ENCODE peak calls at places on chromosomes 2 and 18, in nine cellular contexts. C, V, Y, E, D, I, Q, G and K are unnamed samples. For H3K9me3, the result is how much of the 10 kb centered on the place peaks cover.

GRCh38 chr2:136713739-136714138 is 51.6 kb upstream of the THSD7B start:
- DNase-seq in I (no peak), E (no peak), G (no peak), Y (no peak), D (no peak), C (no peak), V (no peak), Q (no peak), K (no peak)

GRCh38 chr2:241211276-241211675 is 22.8 kb downstream of the ANO7 start:
- DNase-seq in D (no peak), E (no peak), C (no peak), G (no peak), Y (no peak), I (no peak), V (no peak), Q (no peak), K (peak)

GRCh38 chr2:239225456-239225855 is 175.4 kb downstream of the HDAC4 start:
- DNase-seq in E (peak), G (no peak), V (no peak), Q (no peak), I (no peak), C (no peak), Y (no peak), D (no peak), K (no peak)

GRCh38 chr2:120907822-120908221 is 172.2 kb downstream of the GLI2 start:
- DNase-seq in E (no peak), V (no peak), I (peak), Y (no peak), G (no peak), Q (no peak), C (no peak), D (no peak), K (no peak)

GRCh38 chr2:33405180-33406105 is 71.0 kb upstream of the RASGRP3 start:
- DNase-seq in I (no peak), D (no peak), C (no peak), V (no peak), G (no peak), E (no peak), Q (no peak), Y (no peak), K (no peak)

GRCh38 chr2:54497738-54498680 is 41.9 kb downstream of the SPTBN1 start:
- DNase-seq in G (no peak), E (no peak), D (peak), C (peak), I (peak), Y (no peak), Q (no peak), V (peak), K (peak)

GRCh38 chr2:129984426-129984825 is 5.0 kb downstream of the RAB6C start:
- DNase-seq in Q (no peak), D (no peak), C (no peak), G (no peak), E (no peak), I (no peak), V (no peak), Y (no peak), K (no peak)

GRCh38 chr2:2664989-2665833 is 334.1 kb upstream of the MYT1L start:
- DNase-seq in V (no peak), G (peak), E (peak), I (peak), D (no peak), Q (no peak), Y (no peak), C (no peak), K (no peak)

GRCh38 chr18:49321800-49322461 is 138.5 kb downstream of the DYM start:
- DNase-seq in E (no peak), G (no peak), Y (no peak), V (no peak), I (no peak), C (no peak), Q (no peak), D (no peak), K (no peak)

GRCh38 chr2:221969087-221969829 is 329.5 kb downstream of the PAX3 start:
- DNase-seq in Q (peak), I (peak), D (no peak), G (no peak), E (no peak), C (no peak), Y (no peak), V (peak), K (no peak)

GRCh38 chr2:94880507-94880906 is 9.3 kb downstream of the TEKT4 start:
- DNase-seq in C (no peak), E (peak), I (no peak), D (no peak), Y (peak), V (no peak), Q (no peak), G (no peak), K (no peak)

GRCh38 chr18:47531759-47532158 is 280.3 kb upstream of the SKOR2 start:
- DNase-seq in D (no peak), C (no peak), Q (no peak), V (no peak), I (no peak), E (no peak), Y (no peak), G (no peak), K (peak)

GRCh38 chr2:227248876-227249275 is 76.2 kb upstream of the MFF start:
- DNase-seq in D (no peak), Y (no peak), V (no peak), C (no peak), G (no peak), E (no peak), I (no peak), Q (no peak), K (no peak)

GRCh38 chr2:32678825-32679224 is 51.0 kb downstream of the TTC27 start:
- DNase-seq in D (no peak), Q (no peak), G (no peak), I (peak), Y (no peak), C (no peak), V (no peak), E (no peak), K (no peak)

GRCh38 chr2:198065327-198065726 is 260.9 kb downstream of the PLCL1 start:
- DNase-seq in D (no peak), Q (no peak), V (no peak), Y (no peak), C (no peak), G (no peak), I (no peak), E (no peak), K (no peak)

GRCh38 chr18:68560128-68560527 is 154.8 kb downstream of the TMX3 start:
- DNase-seq in D (no peak), I (no peak), E (no peak), G (no peak), Q (no peak), C (no peak), V (no peak), Y (no peak), K (no peak)

GRCh38 chr18:12782521-12782920 is 79.7 kb downstream of the PSMG2 start:
- DNase-seq in G (no peak), E (peak), Y (no peak), I (no peak), Q (no peak), D (no peak), V (no peak), C (no peak), K (no peak)

GRCh38 chr2:239630618-239631286 is 229.9 kb upstream of the HDAC4 start:
- DNase-seq in Y (no peak), Q (peak), G (peak), C (no peak), I (peak), E (no peak), D (no peak), V (peak), K (no peak)

GRCh38 chr2:177529166-177529565 is 136.6 kb downstream of the AGPS start:
- DNase-seq in G (no peak), D (no peak), Y (no peak), C (no peak), V (no peak), E (no peak), I (no peak), Q (no peak), K (peak)

GRCh38 chr2:8984855-8985254 is 18.6 kb downstream of the MBOAT2 start:
- DNase-seq in I (no peak), D (no peak), E (no peak), G (no peak), V (no peak), Q (no peak), C (no peak), Y (no peak), K (no peak)

GRCh38 chr2:181140414-181140813 is 160.0 kb downstream of the UBE2E3 start:
- DNase-seq in C (no peak), D (no peak), V (no peak), I (no peak), Q (peak), G (no peak), E (no peak), Y (no peak), K (no peak)

GRCh38 chr2:168583710-168584521 is 127.8 kb downstream of the CERS6 start:
- DNase-seq in G (no peak), D (no peak), C (no peak), E (no peak), I (peak), Q (peak), Y (no peak), V (peak), K (no peak)

GRCh38 chr2:8481463-8482009 is 200.3 kb upstream of the ID2 start:
- DNase-seq in Y (no peak), D (no peak), G (no peak), V (no peak), I (no peak), C (no peak), E (no peak), Q (no peak), K (no peak)

GRCh38 chr18:13613591-13614317 is 112.6 kb downstream of the FAM210A start:
- DNase-seq in D (no peak), I (no peak), Q (no peak), Y (no peak), C (no peak), E (peak), G (no peak), V (no peak), K (no peak)

GRCh38 chr18:3652380-3653262 is 202.6 kb downstream of the TGIF1 start:
- DNase-seq in Q (no peak), Y (no peak), E (no peak), V (peak), I (peak), D (peak), C (peak), G (peak), K (peak)

GRCh38 chr2:149924028-149924427 is 336.5 kb upstream of the MMADHC start:
- DNase-seq in Q (no peak), G (no peak), C (no peak), Y (no peak), I (peak), V (no peak), E (no peak), D (no peak), K (no peak)

GRCh38 chr2:72082021-72082739 is 65.5 kb downstream of the CYP26B1 start:
- DNase-seq in G (no peak), Q (no peak), D (no peak), E (no peak), I (no peak), C (no peak), Y (no peak), V (no peak), K (no peak)

GRCh38 chr18:43160509-43160908 is 45.0 kb upstream of the RIT2 start:
- DNase-seq in I (no peak), C (no peak), E (no peak), D (no peak), G (no peak), Y (no peak), V (no peak), Q (no peak), K (no peak)

GRCh38 chr2:70977605-70978205 is 725 bp upstream of the ANKRD53 start:
- DNase-seq in Y (no peak), D (no peak), I (no peak), Q (peak), E (peak), C (no peak), V (peak), G (peak), K (no peak)

GRCh38 chr2:56224316-56224715 is 40.5 kb downstream of the CCDC85A start:
- DNase-seq in C (no peak), G (no peak), Y (no peak), Q (no peak), D (no peak), I (no peak), V (no peak), E (no peak), K (no peak)

GRCh38 chr2:27072950-27073349 is 1.5 kb upstream of the OST4 start:
- DNase-seq in G (no peak), Q (no peak), I (no peak), C (no peak), E (no peak), Y (no peak), V (no peak), D (no peak), K (no peak)

GRCh38 chr2:27073782-27074181 is 2.3 kb upstream of the OST4 start:
- DNase-seq in C (no peak), G (no peak), Q (no peak), I (no peak), V (no peak), D (peak), Y (no peak), E (peak), K (no peak)

GRCh38 chr2:27076323-27076722 is 2.1 kb upstream of the EMILIN1 start:
- DNase-seq in C (no peak), V (no peak), I (peak), G (no peak), Y (no peak), D (no peak), Q (no peak), E (peak), K (no peak)

GRCh38 chr2:27077231-27077630 is 1.2 kb upstream of the EMILIN1 start:
- DNase-seq in I (no peak), Y (no peak), C (no peak), V (no peak), Q (no peak), E (peak), D (no peak), G (no peak), K (no peak)

GRCh38 chr2:27075219-27075871 is 3.1 kb upstream of the EMILIN1 start:
- DNase-seq in V (peak), D (peak), G (no peak), C (peak), Y (no peak), E (peak), Q (no peak), I (no peak), K (no peak)
- H3K27ac ChIP-seq in V (peak), D (peak), G (peak), C (no peak), Y (no peak), E (peak), Q (no peak), I (no peak), K (no peak)

GRCh38 chr2:10366601-10367270 is 64.0 kb downstream of the HPCAL1 start:
- DNase-seq in E (no peak), G (no peak), D (no peak), Q (no peak), Y (no peak), C (no peak), V (no peak), I (no peak), K (no peak)
- H3K9me3 ChIP-seq in E (under half), G (under half), D (under half), Q (under half), Y (under half), C (under half), V (under half), I (under half), K (under half)

DNA sequence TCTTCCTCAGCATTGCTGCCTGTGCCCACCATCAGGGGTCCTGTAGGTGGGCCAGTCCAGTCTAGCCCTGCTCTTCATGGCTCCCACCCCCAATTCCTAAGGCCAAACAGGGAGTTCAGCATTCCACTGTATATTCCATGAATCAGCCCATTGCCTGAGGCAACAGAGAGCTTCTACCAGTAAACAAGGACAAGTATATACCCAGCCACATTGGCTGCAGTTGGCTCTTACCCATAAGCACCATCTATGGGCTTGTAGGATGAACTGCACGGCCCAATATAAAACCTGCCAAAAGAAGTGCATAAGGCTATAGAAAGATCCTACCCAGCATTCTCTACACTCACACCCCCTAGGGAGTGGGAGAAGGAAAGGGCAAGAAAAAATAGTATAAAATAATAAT is 95.1 kb upstream of the SALL3 start:
- DNase-seq in Y (no peak), Q (no peak), C (no peak), G (no peak), I (no peak), V (no peak), E (no peak), D (no peak), K (peak)
- TF ChIP-seq CTCF in Y (no peak), Q (no peak), C (no peak), G (no peak), I (no peak), V (no peak), E (no peak), D (no peak), K (peak)

DNA sequence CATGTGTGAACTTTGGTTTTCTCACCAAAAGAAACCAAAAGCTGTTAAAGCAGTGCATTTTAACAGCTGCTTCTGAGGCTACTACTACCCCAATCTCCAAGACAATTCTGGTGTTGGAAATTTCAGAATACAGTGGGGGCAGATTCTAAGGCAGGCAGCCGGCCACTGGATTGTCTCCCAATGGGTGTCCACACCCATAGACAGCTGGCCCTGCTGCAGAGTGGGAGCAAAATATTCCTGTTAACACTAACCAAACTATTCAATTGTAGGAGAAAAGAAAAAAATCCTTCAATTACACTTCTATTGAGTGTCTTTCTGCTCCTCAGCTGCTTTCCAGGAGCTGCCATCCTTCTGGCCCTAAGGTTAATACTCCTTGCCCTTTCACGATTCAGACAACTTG is 223.7 kb downstream of the ALK start:
- DNase-seq in C (peak), Y (no peak), E (no peak), V (no peak), Q (no peak), I (no peak), G (no peak), D (peak), K (no peak)
- H3K27ac ChIP-seq in C (no peak), Y (no peak), E (no peak), V (no peak), Q (no peak), I (no peak), G (no peak), D (no peak), K (no peak)

DNA sequence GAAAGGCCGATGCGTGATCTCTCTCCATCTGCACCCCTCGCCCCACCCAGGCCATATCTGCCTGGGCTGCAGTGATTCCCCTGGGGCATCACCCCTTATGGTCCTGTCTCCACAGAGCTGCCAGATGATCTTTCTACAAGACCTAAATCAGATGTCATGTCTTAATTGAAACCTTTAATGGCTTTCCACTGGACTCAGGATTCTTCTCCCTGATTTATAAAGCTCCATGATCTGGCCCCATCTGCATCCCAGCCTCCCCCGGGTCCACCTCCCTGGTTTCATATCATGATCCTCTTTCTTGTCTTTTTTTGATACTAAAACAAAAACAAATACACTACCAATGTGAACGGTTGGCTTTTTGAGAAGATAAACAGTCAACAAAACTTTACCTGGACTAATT is 132.4 kb upstream of the SNTG2 start:
- DNase-seq in E (no peak), G (no peak), Y (no peak), D (no peak), C (no peak), Q (no peak), V (no peak), I (no peak), K (no peak)
- H3K9me3 ChIP-seq in E (under half), G (under half), Y (under half), D (under half), C (under half), Q (under half), V (under half), I (under half), K (under half)

GRCh38 chr18:57970356-57971095 is 73.5 kb upstream of the NEDD4L start:
- DNase-seq in Q (no peak), I (peak), Y (no peak), C (no peak), V (no peak), D (no peak), G (no peak), E (no peak), K (peak)
- TF ChIP-seq CTCF in Q (no peak), I (peak), Y (peak), C (no peak), V (no peak), D (no peak), G (no peak), E (no peak), K (peak)